ENCODE peak calls at places on chromosomes 16 and 17, in six cellular contexts. M, F, V, L, A and T are unnamed samples.

GRCh38 chr16:78444-79145 is 570 bp downstream of the MPG start:
- DNase-seq in M (no peak), F (no peak), V (no peak), L (no peak), A (no peak), T (no peak)

GRCh38 chr16:80080287-80080851 is 460.4 kb upstream of the DYNLRB2 start:
- DNase-seq in M (no peak), F (no peak), V (no peak), L (no peak), A (no peak), T (no peak)

GRCh38 chr16:27430923-27431484 is 29.0 kb downstream of the IL21R start:
- DNase-seq in M (no peak), F (no peak), V (no peak), L (no peak), A (no peak), T (peak; percentile 13)

GRCh38 chr16:51553910-51554309 is 402.8 kb upstream of the SALL1 start:
- DNase-seq in M (no peak), F (no peak), V (no peak), L (no peak), A (no peak), T (no peak)

GRCh38 chr16:85252461-85252860 is 140.2 kb upstream of the CIBAR2 start:
- DNase-seq in M (no peak), F (no peak), V (no peak), L (no peak), A (no peak), T (no peak)

GRCh38 chr16:47079883-47080282 is 63.9 kb downstream of the NETO2 start:
- DNase-seq in M (no peak), F (no peak), V (no peak), L (no peak), A (no peak), T (no peak)

GRCh38 chr17:76408037-76408849 is 23.8 kb downstream of the SPHK1 start:
- DNase-seq in M (no peak), F (peak; percentile 29), V (no peak), L (peak; percentile 74), A (peak; percentile 85), T (peak; percentile 85)

GRCh38 chr17:15485045-15485444 is 17.6 kb upstream of the CDRT4 start:
- DNase-seq in M (no peak), F (no peak), V (no peak), L (no peak), A (no peak), T (no peak)